ENCODE peak calls at places on chromosome 19, in eight cellular contexts. W is stimulated activated CD8-positive, alpha-beta memory T cell treated with anti-CD3 and anti-CD28 coated beads, Interleukin-4, amount 100 ng/mL, for 1 hour; P is A549; S is iris pigment epithelial cell; C is ELR; I is NCI-H2081 treated with DMSO at 0.1 percent for 48 hours; Q is cortex of kidney; L is upper lobe of left lung. X is an unnamed sample.

GRCh38 chr19:43644181-43644580 is 4.5 kb upstream of the CADM4 start:
- DNase-seq in I (no peak), P (no peak), C (no peak), S (no peak), L (no peak), Q (no peak), W (no peak), X (no peak)

GRCh38 chr19:10820173-10820572 is 15.8 kb downstream of the TMED1 start:
- DNase-seq in I (no peak), C (peak), S (no peak), W (no peak), Q (no peak), L (no peak), P (peak), X (no peak)

GRCh38 chr19:582497-583197 is 7.0 kb upstream of the HCN2 start:
- DNase-seq in L (peak), Q (no peak), I (no peak), W (no peak), C (peak), P (no peak), S (peak), X (no peak)

GRCh38 chr19:10517760-10518443 is 655 bp upstream of the S1PR5 start:
- DNase-seq in W (no peak), S (peak), L (peak), I (no peak), Q (no peak), P (peak), C (peak), X (no peak)

GRCh38 chr19:49364083-49364687 is 508 bp downstream of the DKKL1 start:
- DNase-seq in S (no peak), I (no peak), Q (no peak), P (no peak), W (no peak), C (no peak), L (peak), X (no peak)

GRCh38 chr19:14033946-14034345 is 2.4 kb downstream of the IL27RA start:
- DNase-seq in C (peak), P (no peak), Q (no peak), I (no peak), S (no peak), L (no peak), W (no peak), X (no peak)

GRCh38 chr19:49658139-49658517 is 7.5 kb downstream of the IRF3 start:
- DNase-seq in C (no peak), L (peak), S (no peak), P (no peak), Q (no peak), I (no peak), W (no peak), X (no peak)

GRCh38 chr19:4523306-4524110 is 5.2 kb upstream of the PLIN4 start:
- DNase-seq in P (peak), W (no peak), S (no peak), Q (no peak), L (peak), C (peak), I (no peak), X (peak)

GRCh38 chr19:53980553-53981407 is 10.7 kb upstream of the CACNG6 start:
- DNase-seq in P (peak), I (no peak), C (peak), L (no peak), Q (no peak), S (peak), W (no peak), X (no peak)

GRCh38 chr19:45087531-45087930 is 5.4 kb upstream of the PPP1R37 start:
- DNase-seq in Q (no peak), I (no peak), S (no peak), W (no peak), L (no peak), P (no peak), C (no peak), X (peak)

GRCh38 chr19:1276620-1277007 is 1.3 kb downstream of the FAM174C start:
- DNase-seq in P (no peak), C (no peak), W (no peak), S (no peak), Q (no peak), L (peak), I (no peak), X (peak)

GRCh38 chr19:13056052-13056660 is 46.5 kb downstream of the LYL1 start:
- DNase-seq in S (peak), C (peak), W (no peak), Q (no peak), I (no peak), L (peak), P (no peak), X (no peak)

GRCh38 chr19:7507884-7508283 is 8.0 kb upstream of the ZNF358 start:
- DNase-seq in S (peak), C (peak), W (no peak), Q (no peak), I (no peak), P (peak), L (peak), X (no peak)

GRCh38 chr19:53156888-53157287 is 2.0 kb downstream of the ZNF347 start:
- DNase-seq in S (no peak), P (no peak), C (no peak), Q (no peak), L (no peak), I (no peak), W (no peak), X (no peak)

GRCh38 chr19:55432355-55432959 is 10.6 kb downstream of the SHISA7 start:
- DNase-seq in Q (no peak), P (no peak), I (no peak), S (no peak), C (peak), L (no peak), W (no peak), X (no peak)

GRCh38 chr19:3350014-3350663 is 16.2 kb upstream of the NFIC start:
- DNase-seq in S (no peak), Q (no peak), L (no peak), C (no peak), P (no peak), I (no peak), W (no peak), X (no peak)

GRCh38 chr19:15048128-15048527 is 1.2 kb upstream of the CASP14 start:
- DNase-seq in L (no peak), W (no peak), C (no peak), Q (no peak), P (no peak), S (no peak), I (no peak), X (no peak)

GRCh38 chr19:16106121-16106520 is 5.6 kb upstream of the RAB8A start:
- DNase-seq in I (no peak), W (no peak), Q (no peak), L (no peak), C (peak), P (no peak), S (peak), X (no peak)

GRCh38 chr19:49835562-49835961 is 15.4 kb upstream of the PTOV1 start:
- DNase-seq in I (no peak), W (no peak), S (no peak), L (no peak), P (no peak), Q (no peak), C (no peak), X (no peak)

GRCh38 chr19:19064098-19064722 is 416 bp downstream of the SLC25A42 start:
- DNase-seq in W (no peak), S (no peak), C (no peak), Q (no peak), I (no peak), L (no peak), P (peak), X (no peak)

GRCh38 chr19:58510084-58510862 is 1.5 kb downstream of the SLC27A5 start:
- DNase-seq in I (no peak), Q (no peak), S (no peak), W (no peak), C (no peak), L (no peak), P (no peak), X (no peak)

GRCh38 chr19:54209058-54209747 is 8.5 kb downstream of the RPS9 start:
- DNase-seq in L (peak), S (peak), C (peak), W (no peak), I (no peak), P (no peak), Q (no peak), X (peak)

GRCh38 chr19:2722541-2723344 is 1.6 kb upstream of the DIRAS1 start:
- DNase-seq in L (peak), I (no peak), S (peak), W (no peak), C (peak), P (peak), Q (no peak), X (no peak)

GRCh38 chr19:16509141-16510061 is 13.2 kb downstream of the C19orf44 start:
- DNase-seq in P (no peak), I (no peak), L (no peak), C (no peak), S (no peak), Q (no peak), W (no peak), X (no peak)

GRCh38 chr19:2275588-2276428 is 6.2 kb downstream of the PEAK3 start:
- DNase-seq in L (peak), P (no peak), C (no peak), W (no peak), Q (no peak), S (no peak), I (no peak), X (no peak)

GRCh38 chr19:47158879-47159509 is 28.4 kb downstream of the SAE1 start:
- DNase-seq in L (no peak), S (peak), P (no peak), W (no peak), Q (no peak), I (no peak), C (peak), X (peak)

GRCh38 chr19:17149393-17150135 is 65.6 kb upstream of the USE1 start:
- DNase-seq in P (no peak), Q (no peak), S (peak), I (no peak), C (no peak), L (no peak), W (no peak), X (no peak)

GRCh38 chr19:18731562-18732008 is 48.1 kb downstream of the CRTC1 start:
- DNase-seq in Q (no peak), S (peak), I (no peak), C (no peak), W (no peak), P (no peak), L (no peak), X (no peak)

GRCh38 chr19:13633109-13633508 is 126.8 kb upstream of the CACNA1A start:
- DNase-seq in W (no peak), S (peak), L (no peak), P (no peak), C (no peak), Q (no peak), I (peak), X (peak)

GRCh38 chr19:58024661-58025060 is 9.2 kb upstream of the ZSCAN1 start:
- DNase-seq in W (no peak), S (no peak), L (no peak), P (no peak), C (no peak), Q (no peak), I (no peak), X (no peak)

GRCh38 chr19:23957660-23958281 is 43.1 kb downstream of the ZNF726 start:
- DNase-seq in W (no peak), L (no peak), Q (no peak), C (peak), S (peak), I (no peak), P (no peak), X (no peak)